ENCODE peak calls at places on chromosomes 3 and 15, in nine cellular contexts. R, J, Q, I, E, U, C, A and V are unnamed samples.

GRCh38 chr3:133966954-133967353 is 62.8 kb downstream of the SLCO2A1 start:
- DNase-seq in I (no peak), A (no peak), U (no peak), Q (no peak), E (no peak), J (no peak), C (no peak), R (no peak), V (no peak)

GRCh38 chr3:45852828-45853227 is 10.9 kb upstream of the LZTFL1 start:
- DNase-seq in C (no peak), I (no peak), Q (no peak), U (no peak), R (no peak), A (no peak), E (no peak), J (no peak), V (no peak)

GRCh38 chr15:77637851-77638402 is 5.2 kb upstream of the LINGO1 start:
- DNase-seq in E (no peak), J (no peak), R (no peak), I (no peak), U (no peak), C (no peak), Q (no peak), A (no peak), V (no peak)

GRCh38 chr3:175163686-175164085 is 304.6 kb downstream of the NAALADL2 start:
- DNase-seq in U (no peak), E (no peak), C (no peak), J (no peak), R (no peak), Q (no peak), A (no peak), I (no peak), V (no peak)

GRCh38 chr3:59726279-59726678 is 676.5 kb upstream of the CFAP20DC start:
- DNase-seq in A (no peak), U (no peak), C (no peak), J (no peak), E (no peak), R (no peak), Q (no peak), I (no peak), V (no peak)

GRCh38 chr3:157493627-157494550 is 9.3 kb downstream of the VEPH1 start:
- DNase-seq in R (peak), I (no peak), E (no peak), Q (peak), C (no peak), J (peak), U (peak), A (no peak), V (no peak)

GRCh38 chr3:31668258-31668657 is 135.5 kb downstream of the STT3B start:
- DNase-seq in R (no peak), E (no peak), A (no peak), C (no peak), U (no peak), J (no peak), Q (no peak), I (no peak), V (no peak)

GRCh38 chr15:78177447-78177873 is 28.3 kb downstream of the IDH3A start:
- DNase-seq in E (peak), A (peak), C (no peak), R (no peak), I (no peak), U (peak), Q (no peak), J (no peak), V (no peak)

GRCh38 chr15:85607842-85608241 is 186.9 kb downstream of the KLHL25 start:
- DNase-seq in R (no peak), E (no peak), A (no peak), J (no peak), Q (no peak), I (no peak), U (peak), C (no peak), V (no peak)

GRCh38 chr15:35737521-35737920 is 191.6 kb upstream of the DPH6 start:
- DNase-seq in R (no peak), A (no peak), Q (no peak), E (no peak), C (no peak), U (no peak), I (no peak), J (peak), V (no peak)

GRCh38 chr15:91967935-91968605 is 114.6 kb downstream of the SLCO3A1 start:
- DNase-seq in Q (no peak), E (no peak), I (no peak), U (peak), J (no peak), C (no peak), R (no peak), A (no peak), V (no peak)

GRCh38 chr3:154214320-154214719 is 93.1 kb downstream of the ARHGEF26 start:
- DNase-seq in U (no peak), Q (no peak), R (no peak), A (no peak), C (no peak), E (no peak), I (no peak), J (no peak), V (no peak)

GRCh38 chr3:11641683-11642407 is 1.9 kb downstream of the VGLL4 start:
- DNase-seq in E (no peak), R (no peak), C (no peak), I (no peak), A (no peak), J (peak), Q (no peak), U (peak), V (no peak)

GRCh38 chr15:61038387-61038786 is 190.7 kb downstream of the RORA start:
- DNase-seq in U (no peak), E (no peak), R (no peak), I (no peak), C (no peak), A (no peak), Q (no peak), J (no peak), V (no peak)

GRCh38 chr3:184008161-184008560 is 9.5 kb downstream of the ABCC5 start:
- DNase-seq in C (no peak), U (no peak), Q (no peak), I (no peak), E (no peak), R (no peak), J (no peak), A (no peak), V (no peak)

GRCh38 chr3:179590669-179591068 is 13.8 kb downstream of the MRPL47 start:
- DNase-seq in A (no peak), J (no peak), C (no peak), Q (no peak), E (no peak), U (no peak), R (no peak), I (no peak), V (no peak)

GRCh38 chr15:98231696-98232440 is 271.4 kb downstream of the ARRDC4 start:
- DNase-seq in R (no peak), A (no peak), E (no peak), U (no peak), I (no peak), Q (peak), C (no peak), J (no peak), V (no peak)

GRCh38 chr3:186380622-186381380 is 18.8 kb upstream of the DGKG start:
- DNase-seq in A (no peak), Q (peak), J (no peak), I (no peak), R (no peak), E (no peak), C (no peak), U (no peak), V (no peak)

GRCh38 chr3:131812433-131812832 is 222.4 kb downstream of the CPNE4 start:
- DNase-seq in U (no peak), E (no peak), J (no peak), C (no peak), I (no peak), Q (no peak), R (no peak), A (no peak), V (no peak)

GRCh38 chr15:86089422-86089821 is 9.8 kb downstream of the AGBL1 start:
- DNase-seq in E (no peak), R (no peak), U (no peak), A (no peak), I (no peak), J (no peak), Q (no peak), C (no peak), V (no peak)

GRCh38 chr15:87672309-87672897 is 584.1 kb downstream of the NTRK3 start:
- DNase-seq in A (no peak), U (peak), Q (no peak), J (peak), E (no peak), R (no peak), C (no peak), I (no peak), V (no peak)

GRCh38 chr3:14877404-14877803 is 58.6 kb downstream of the FGD5 start:
- DNase-seq in U (no peak), Q (no peak), R (no peak), A (no peak), I (no peak), E (no peak), J (no peak), C (no peak), V (no peak)

GRCh38 chr3:191997579-191998268 is 536.8 kb downstream of the PYDC2 start:
- DNase-seq in J (no peak), A (no peak), R (no peak), C (no peak), U (no peak), I (no peak), Q (no peak), E (no peak), V (no peak)

GRCh38 chr3:72820405-72820804 is 27.8 kb downstream of the SHQ1 start:
- DNase-seq in U (no peak), I (no peak), Q (no peak), A (no peak), E (no peak), R (peak), J (no peak), C (no peak), V (no peak)